ENCODE peak calls at places on chromosomes 13 and 19, in seven cellular contexts. S is GM12891, L is body of pancreas, M is IMR-90, D is ovary, I is HepG2, K is GM12892. Y is an unnamed sample.

GRCh38 chr13:74290324-74290773 is 156.1 kb upstream of the KLF12 start:
- DNase-seq in S (no peak), L (peak; percentile 66), M (peak; percentile 79), D (no peak), I (peak; percentile 9), K (no peak), Y (no peak)

GRCh38 chr13:57629391-57629804 is 2.1 kb upstream of the PCDH17 start:
- DNase-seq in S (no peak), L (peak; percentile 21), M (no peak), D (no peak), I (no peak), K (no peak), Y (no peak)

GRCh38 chr13:110448230-110448629 is 113.3 kb downstream of the RAB20 start:
- DNase-seq in S (no peak), L (no peak), M (peak; percentile 86), D (no peak), I (no peak), K (no peak), Y (no peak)

GRCh38 chr13:100627142-100627541 is 38.6 kb upstream of the GGACT start:
- DNase-seq in S (no peak), L (no peak), M (no peak), D (no peak), I (no peak), K (no peak), Y (no peak)

GRCh38 chr13:30466358-30466714 is 600 bp upstream of the HMGB1 start:
- DNase-seq in S (no peak), L (no peak), M (peak; percentile 60), D (no peak), I (no peak), K (peak; percentile 31), Y (no peak)

GRCh38 chr19:16400911-16401675 is 70.7 kb downstream of the EPS15L1 start:
- DNase-seq in S (no peak), L (no peak), M (peak; percentile 4), D (no peak), I (no peak), K (no peak), Y (no peak)

GRCh38 chr19:33736158-33736557 is 60.5 kb upstream of the KCTD15 start:
- DNase-seq in S (no peak), L (no peak), M (no peak), D (no peak), I (no peak), K (no peak), Y (no peak)

GRCh38 chr13:46739447-46740125 is 57.4 kb downstream of the ESD start:
- DNase-seq in S (no peak), L (no peak), M (no peak), D (no peak), I (no peak), K (no peak), Y (no peak)

GRCh38 chr13:94322925-94323324 is 156.6 kb downstream of the DCT start:
- DNase-seq in S (no peak), L (no peak), M (no peak), D (no peak), I (no peak), K (no peak), Y (no peak)

GRCh38 chr19:2528543-2529173 is 52.7 kb downstream of the GADD45B start:
- DNase-seq in S (no peak), L (no peak), M (no peak), D (no peak), I (no peak), K (no peak), Y (no peak)

GRCh38 chr13:113672002-113672651 is 5.1 kb downstream of the GRK1 start:
- DNase-seq in S (no peak), L (no peak), M (no peak), D (peak; percentile 28), I (no peak), K (no peak), Y (no peak)

GRCh38 chr13:60758637-60759036 is 361.6 kb downstream of the TDRD3 start:
- DNase-seq in S (no peak), L (no peak), M (no peak), D (no peak), I (no peak), K (no peak), Y (no peak)

GRCh38 chr19:55352040-55352439 is 2.5 kb downstream of the COX6B2 start:
- DNase-seq in S (no peak), L (no peak), M (no peak), D (no peak), I (no peak), K (no peak), Y (no peak)

DNA sequence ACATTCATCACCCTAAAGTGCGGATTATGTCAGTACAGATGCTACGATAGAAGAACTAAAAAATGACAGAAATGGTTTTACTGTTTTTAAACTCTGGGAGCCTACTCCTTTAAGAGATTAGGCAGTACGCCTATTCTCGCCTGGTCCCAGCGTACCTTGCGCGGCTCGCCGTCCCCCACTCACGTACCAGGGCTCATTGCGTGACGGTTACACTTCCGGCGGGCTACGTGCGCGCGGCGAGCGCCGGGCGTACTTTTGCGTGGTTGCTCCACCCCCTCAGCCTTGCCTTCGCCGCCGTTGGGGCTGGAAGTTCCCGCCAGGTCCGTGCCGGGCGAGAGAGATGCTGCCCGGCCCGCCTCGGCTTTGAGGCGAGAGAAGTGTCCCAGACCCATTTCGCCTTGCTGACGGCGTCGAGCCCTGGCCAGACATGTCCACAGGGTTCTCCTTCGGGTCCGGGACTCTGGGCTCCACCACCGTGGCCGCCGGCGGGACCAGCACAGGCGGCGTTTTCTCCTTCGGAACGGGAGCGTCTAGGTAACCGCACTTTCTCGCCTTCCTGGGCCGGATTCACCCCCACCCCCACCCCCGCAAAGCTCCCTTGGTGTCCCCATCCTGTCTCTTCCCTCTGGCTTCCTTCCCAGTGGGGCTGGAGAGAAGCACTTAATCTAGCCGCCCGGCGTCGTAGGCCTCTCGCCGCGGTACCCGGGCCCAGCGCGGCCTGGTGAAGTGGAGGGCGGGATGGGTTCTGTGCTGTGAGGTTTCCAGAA is at the start of gene NUP58:
- DNase-seq in S (peak; percentile 74), L (peak; percentile 96), M (peak; percentile 95), D (peak; percentile 96), I (peak; percentile 84), K (peak; percentile 69), Y (peak; percentile 98)
- TF ChIP-seq POLR2A in S (peak; percentile 93), L (peak; percentile 88), M (peak; percentile 99), D (peak; percentile 89), I (peak; percentile 87), K (peak; percentile 97), Y (peak; percentile 96)

DNA sequence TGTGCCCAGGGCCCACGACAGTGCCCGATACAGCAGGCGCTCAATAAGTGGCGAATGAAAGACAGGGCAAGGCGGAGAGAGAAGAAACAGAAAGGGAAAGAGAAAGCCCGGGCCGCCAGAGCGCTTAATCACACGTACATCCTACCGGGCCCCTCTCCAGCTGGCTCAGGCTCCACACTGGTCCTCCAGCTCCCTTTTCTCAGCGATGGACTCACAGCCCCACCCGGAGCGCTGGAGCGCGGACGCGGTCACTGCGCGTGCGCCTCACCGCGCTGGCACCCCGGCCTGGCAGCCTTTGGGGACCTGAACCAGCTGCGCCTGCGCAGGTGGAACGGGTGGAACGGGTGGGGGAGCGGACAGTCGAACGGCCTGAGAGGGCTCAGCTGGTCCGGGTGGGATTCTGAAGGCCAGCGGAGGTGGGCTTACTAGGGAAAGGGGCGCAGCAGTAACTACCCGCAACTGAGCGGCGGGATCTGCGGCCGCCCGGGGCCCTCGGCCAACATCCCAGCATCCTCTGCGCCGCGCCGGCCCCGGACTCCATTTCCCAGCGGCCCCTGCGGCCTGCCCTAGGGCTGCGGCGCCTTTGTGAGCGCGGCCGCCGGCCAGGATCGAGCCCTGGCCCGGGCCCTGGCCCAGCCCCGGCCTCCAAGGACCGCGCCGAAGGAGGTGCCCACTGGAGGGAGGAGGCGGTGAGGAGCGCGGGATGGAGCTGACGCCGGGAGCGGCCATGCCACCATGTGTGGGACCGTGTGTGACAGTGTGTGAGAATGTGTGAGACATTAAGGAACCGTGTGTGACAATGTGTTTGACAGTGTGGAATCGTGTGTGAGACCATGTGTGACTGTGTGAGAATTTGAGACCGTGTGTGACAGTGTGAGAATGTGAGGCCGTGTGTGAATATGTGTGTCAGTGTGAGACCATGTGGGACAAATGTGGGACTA is at the start of gene ZNF583:
- DNase-seq in S (peak; percentile 88), L (peak; percentile 98), M (peak; percentile 97), D (peak; percentile 99), I (peak; percentile 83), K (peak; percentile 85), Y (peak; percentile 97)
- TF ChIP-seq POLR2A in S (peak; percentile 16), L (peak; percentile 41), M (peak; percentile 26), D (no peak), I (no peak), K (peak; percentile 57), Y (peak; percentile 49)

DNA sequence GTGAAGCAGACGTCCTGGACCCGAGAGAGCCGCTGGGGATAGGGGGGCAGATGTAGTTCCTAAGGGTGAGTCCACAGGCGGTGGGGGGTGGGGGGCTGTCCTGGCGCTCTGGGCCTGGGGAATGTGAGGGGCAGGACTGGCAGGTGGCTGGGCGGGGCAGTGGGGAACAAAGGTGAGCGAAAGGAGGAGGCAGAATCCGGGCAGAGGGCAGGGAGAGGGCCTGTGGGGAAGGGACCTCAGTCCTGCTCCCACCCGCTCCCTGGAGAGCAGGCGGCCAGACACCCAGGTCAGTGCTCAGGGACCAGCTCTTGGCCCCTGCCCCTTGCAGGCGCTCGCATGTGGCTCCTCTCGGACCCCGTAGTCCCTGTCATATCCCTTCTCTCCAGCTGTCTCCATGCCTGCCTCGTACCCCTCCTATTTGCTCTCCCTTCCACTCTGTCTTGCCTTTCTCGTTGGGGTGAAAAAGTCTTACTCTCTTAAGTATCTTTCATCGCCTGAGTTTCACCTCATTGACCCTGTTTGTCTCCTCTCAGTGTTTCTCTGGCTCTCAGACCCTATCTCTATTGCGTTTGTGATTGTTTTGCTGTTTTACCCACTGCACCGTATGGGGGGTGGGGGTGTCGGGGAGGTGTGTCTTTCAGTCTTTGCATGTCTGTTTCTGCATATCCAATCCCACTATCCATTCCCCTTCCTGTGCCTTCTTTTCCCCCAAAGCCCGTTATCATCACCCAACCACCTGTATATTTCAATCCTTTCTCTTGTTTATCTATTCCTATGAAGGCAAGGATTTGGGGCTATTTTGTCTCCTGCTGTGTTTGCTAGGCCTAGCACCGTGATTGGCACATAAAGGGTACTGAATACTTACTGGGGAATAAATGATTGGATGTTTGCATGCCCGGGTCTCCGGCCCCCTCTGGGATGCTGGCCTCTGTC is 5.8 kb downstream of the SPHK2 start:
- DNase-seq in S (no peak), L (no peak), M (no peak), D (no peak), I (no peak), K (no peak), Y (no peak)
- TF ChIP-seq POLR2A in S (no peak), L (no peak), M (no peak), D (no peak), I (peak; percentile 38), K (no peak), Y (no peak)

DNA sequence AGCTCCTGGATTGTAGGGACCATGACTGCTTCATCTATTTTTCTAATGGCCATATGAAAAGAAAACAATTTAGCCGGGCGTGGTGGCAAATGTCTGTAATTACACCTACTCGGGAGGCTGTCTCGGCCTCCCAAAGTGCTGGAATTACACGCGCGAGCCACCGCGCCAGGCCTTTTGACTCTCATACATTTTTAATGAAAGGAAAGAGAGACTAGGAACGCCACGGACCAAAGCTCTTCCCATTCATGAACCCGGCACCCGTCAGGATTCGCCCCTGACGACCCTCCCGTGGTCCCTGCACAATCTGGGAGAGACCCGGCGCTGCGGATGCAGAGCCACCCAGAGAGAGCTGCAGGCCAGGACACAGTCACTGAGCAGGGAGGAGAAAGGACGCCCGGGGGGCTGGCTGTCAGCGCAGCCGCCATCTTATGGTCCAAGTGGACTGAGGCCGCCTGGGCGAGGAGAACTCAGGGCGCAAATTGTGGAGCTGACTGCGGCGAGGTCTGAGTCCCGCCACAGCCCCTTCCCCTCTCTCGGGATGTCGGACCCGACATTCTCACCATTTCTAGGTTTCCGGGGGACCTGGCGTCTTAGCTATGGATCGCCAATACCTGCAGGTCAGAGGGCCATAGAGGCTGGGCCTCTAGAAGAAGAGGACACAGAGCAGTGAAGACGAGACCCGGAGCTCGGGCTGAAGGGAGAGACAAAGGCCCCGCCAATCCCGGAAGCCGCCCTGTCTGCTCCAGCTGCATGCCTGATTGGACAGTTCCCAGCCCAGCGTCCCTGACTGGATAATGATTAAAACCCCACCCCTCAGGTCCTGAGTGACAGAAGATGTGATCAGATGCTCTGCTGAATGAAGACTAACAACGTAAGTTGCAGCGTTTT is at the start of gene ZNF681:
- DNase-seq in S (peak; percentile 58), L (peak; percentile 89), M (peak; percentile 83), D (peak; percentile 85), I (no peak), K (peak; percentile 43), Y (peak; percentile 84)
- TF ChIP-seq POLR2A in S (peak; percentile 66), L (peak; percentile 58), M (no peak), D (no peak), I (no peak), K (peak; percentile 83), Y (peak; percentile 37)

Y was measured in erythroblast.